ENCODE peak calls at places on chromosomes 13 and 19, in six cellular contexts. One of them, this sample, is unnamed.
A peak's percentile ranks its signal among the peaks of the same experiment; 100 is the strongest.

GRCh38 chr19:23905771-23906170 is 8.9 kb upstream of the ZNF726 start:
- DNase-seq in effector memory CD4-positive, alpha-beta T cell: no peak
- DNase-seq in activated T-helper 1 cell treated with Interleukin-2 at 50 U/mL for 16 hours: no peak
- DNase-seq in AG10803: no peak
- DNase-seq in dorsolateral prefrontal cortex: no peak
- DNase-seq in GM13976: no peak
- DNase-seq in this sample: no peak

GRCh38 chr19:5340637-5341447 is at the start of gene PTPRS:
- DNase-seq in activated T-helper 1 cell treated with Interleukin-2 at 50 U/mL for 16 hours: peak; percentile 13
- DNase-seq in dorsolateral prefrontal cortex: peak; percentile 84
- DNase-seq in GM13976: peak; percentile 95
- DNase-seq in effector memory CD4-positive, alpha-beta T cell: peak; percentile 15
- DNase-seq in AG10803: peak; percentile 64
- DNase-seq in this sample: peak; percentile 50

GRCh38 chr19:10305139-10305806 is 4.3 kb downstream of the ZGLP1 start:
- DNase-seq in GM13976: no peak
- DNase-seq in effector memory CD4-positive, alpha-beta T cell: no peak
- DNase-seq in AG10803: peak; percentile 49
- DNase-seq in dorsolateral prefrontal cortex: peak; percentile 74
- DNase-seq in activated T-helper 1 cell treated with Interleukin-2 at 50 U/mL for 16 hours: no peak
- DNase-seq in this sample: peak; percentile 43

GRCh38 chr19:10517760-10518443 is 655 bp upstream of the S1PR5 start:
- DNase-seq in effector memory CD4-positive, alpha-beta T cell: no peak
- DNase-seq in dorsolateral prefrontal cortex: no peak
- DNase-seq in GM13976: peak; percentile 45
- DNase-seq in activated T-helper 1 cell treated with Interleukin-2 at 50 U/mL for 16 hours: no peak
- DNase-seq in AG10803: peak; percentile 25
- DNase-seq in this sample: no peak

GRCh38 chr19:18697680-18698079 is 14.2 kb downstream of the CRTC1 start:
- DNase-seq in activated T-helper 1 cell treated with Interleukin-2 at 50 U/mL for 16 hours: no peak
- DNase-seq in GM13976: peak; percentile 11
- DNase-seq in effector memory CD4-positive, alpha-beta T cell: no peak
- DNase-seq in dorsolateral prefrontal cortex: peak; percentile 45
- DNase-seq in AG10803: no peak
- DNase-seq in this sample: no peak

GRCh38 chr13:55615080-55615479 is 1525.6 kb upstream of the PRR20A start:
- DNase-seq in activated T-helper 1 cell treated with Interleukin-2 at 50 U/mL for 16 hours: no peak
- DNase-seq in GM13976: no peak
- DNase-seq in effector memory CD4-positive, alpha-beta T cell: no peak
- DNase-seq in dorsolateral prefrontal cortex: no peak
- DNase-seq in AG10803: no peak
- DNase-seq in this sample: no peak

GRCh38 chr13:46951516-46951915 is 54.7 kb upstream of the HTR2A start:
- DNase-seq in effector memory CD4-positive, alpha-beta T cell: no peak
- DNase-seq in GM13976: no peak
- DNase-seq in AG10803: no peak
- DNase-seq in dorsolateral prefrontal cortex: no peak
- DNase-seq in activated T-helper 1 cell treated with Interleukin-2 at 50 U/mL for 16 hours: no peak
- DNase-seq in this sample: no peak

GRCh38 chr19:46713781-46714522 is 3.0 kb downstream of the PRKD2 start:
- DNase-seq in effector memory CD4-positive, alpha-beta T cell: peak; percentile 74
- DNase-seq in GM13976: peak; percentile 85
- DNase-seq in activated T-helper 1 cell treated with Interleukin-2 at 50 U/mL for 16 hours: peak; percentile 61
- DNase-seq in dorsolateral prefrontal cortex: peak; percentile 78
- DNase-seq in AG10803: peak; percentile 78
- DNase-seq in this sample: peak; percentile 66

GRCh38 chr19:55498246-55498645 is 10.0 kb downstream of the SSC5D start:
- DNase-seq in AG10803: no peak
- DNase-seq in activated T-helper 1 cell treated with Interleukin-2 at 50 U/mL for 16 hours: no peak
- DNase-seq in GM13976: no peak
- DNase-seq in dorsolateral prefrontal cortex: no peak
- DNase-seq in effector memory CD4-positive, alpha-beta T cell: no peak
- DNase-seq in this sample: no peak

GRCh38 chr13:44313674-44314073 is 60.0 kb upstream of the SERP2 start:
- DNase-seq in activated T-helper 1 cell treated with Interleukin-2 at 50 U/mL for 16 hours: no peak
- DNase-seq in GM13976: no peak
- DNase-seq in dorsolateral prefrontal cortex: no peak
- DNase-seq in AG10803: peak; percentile 80
- DNase-seq in effector memory CD4-positive, alpha-beta T cell: no peak
- DNase-seq in this sample: peak; percentile 92

GRCh38 chr19:11268783-11269267 is 6.5 kb upstream of the DOCK6 start:
- DNase-seq in effector memory CD4-positive, alpha-beta T cell: no peak
- DNase-seq in activated T-helper 1 cell treated with Interleukin-2 at 50 U/mL for 16 hours: no peak
- DNase-seq in dorsolateral prefrontal cortex: no peak
- DNase-seq in AG10803: peak; percentile 43
- DNase-seq in GM13976: peak; percentile 27
- DNase-seq in this sample: peak; percentile 72

GRCh38 chr19:50500060-50500752 is 10.8 kb downstream of the JOSD2 start:
- DNase-seq in dorsolateral prefrontal cortex: peak; percentile 53
- DNase-seq in activated T-helper 1 cell treated with Interleukin-2 at 50 U/mL for 16 hours: no peak
- DNase-seq in effector memory CD4-positive, alpha-beta T cell: no peak
- DNase-seq in AG10803: no peak
- DNase-seq in GM13976: peak; percentile 79
- DNase-seq in this sample: no peak

GRCh38 chr19:8004723-8005513 is 523 bp downstream of the ELAVL1 start:
- DNase-seq in activated T-helper 1 cell treated with Interleukin-2 at 50 U/mL for 16 hours: no peak
- DNase-seq in GM13976: no peak
- DNase-seq in AG10803: peak; percentile 27
- DNase-seq in dorsolateral prefrontal cortex: no peak
- DNase-seq in effector memory CD4-positive, alpha-beta T cell: peak; percentile 6
- DNase-seq in this sample: no peak

GRCh38 chr13:26534036-26534726 is 23.3 kb upstream of the WASF3 start:
- DNase-seq in dorsolateral prefrontal cortex: no peak
- DNase-seq in GM13976: no peak
- DNase-seq in effector memory CD4-positive, alpha-beta T cell: no peak
- DNase-seq in AG10803: no peak
- DNase-seq in activated T-helper 1 cell treated with Interleukin-2 at 50 U/mL for 16 hours: no peak
- DNase-seq in this sample: no peak

GRCh38 chr19:30086220-30086619 is 144.2 kb downstream of the URI1 start:
- DNase-seq in GM13976: no peak
- DNase-seq in activated T-helper 1 cell treated with Interleukin-2 at 50 U/mL for 16 hours: no peak
- DNase-seq in effector memory CD4-positive, alpha-beta T cell: no peak
- DNase-seq in dorsolateral prefrontal cortex: no peak
- DNase-seq in AG10803: no peak
- DNase-seq in this sample: no peak

GRCh38 chr19:10830941-10831779 is 4.9 kb downstream of the TMED1 start:
- DNase-seq in activated T-helper 1 cell treated with Interleukin-2 at 50 U/mL for 16 hours: no peak
- DNase-seq in AG10803: no peak
- DNase-seq in GM13976: no peak
- DNase-seq in dorsolateral prefrontal cortex: no peak
- DNase-seq in effector memory CD4-positive, alpha-beta T cell: no peak
- DNase-seq in this sample: no peak

GRCh38 chr19:40249201-40249600 is 22.7 kb upstream of the CCNP start:
- DNase-seq in dorsolateral prefrontal cortex: no peak
- DNase-seq in GM13976: no peak
- DNase-seq in AG10803: no peak
- DNase-seq in activated T-helper 1 cell treated with Interleukin-2 at 50 U/mL for 16 hours: no peak
- DNase-seq in effector memory CD4-positive, alpha-beta T cell: no peak
- DNase-seq in this sample: no peak